ENCODE peak calls at places on chromosomes 5 and 9, in seven cellular contexts. E is osteocyte, Q is substantia nigra, H is ELF-1, Z is HT1080, D is frontal cortex, W is stomach. K is an unnamed sample.

GRCh38 chr5:7955476-7955875 is 86.5 kb downstream of the MTRR start:
- DNase-seq in Z (no peak), Q (no peak), D (no peak), H (no peak), W (no peak), E (no peak), K (no peak)

GRCh38 chr9:89532944-89533343 is 35.0 kb upstream of the SEMA4D start:
- DNase-seq in Z (no peak), Q (no peak), W (no peak), H (no peak), E (no peak), D (no peak), K (no peak)

GRCh38 chr9:21294325-21294724 is 10.8 kb downstream of the IFNA5 start:
- DNase-seq in Q (no peak), H (no peak), D (no peak), E (no peak), Z (peak; percentile 75), W (no peak), K (no peak)

GRCh38 chr5:168607946-168608345 is 28.8 kb upstream of the PANK3 start:
- DNase-seq in D (no peak), H (no peak), Q (no peak), E (no peak), Z (no peak), W (no peak), K (peak; percentile 36)

GRCh38 chr5:155402927-155403645 is 389.5 kb downstream of the KIF4B start:
- DNase-seq in W (no peak), E (no peak), D (no peak), Z (peak; percentile 35), H (peak; percentile 93), Q (no peak), K (no peak)

GRCh38 chr9:73611072-73611471 is 459.4 kb downstream of the ANXA1 start:
- DNase-seq in E (no peak), W (no peak), Q (no peak), H (no peak), Z (peak; percentile 24), D (no peak), K (no peak)

GRCh38 chr9:131605770-131606590 is 60.7 kb downstream of the PRRT1B start:
- DNase-seq in E (no peak), D (no peak), W (peak; percentile 70), H (no peak), Z (no peak), Q (no peak), K (no peak)

GRCh38 chr5:7878381-7878873 is 9.5 kb downstream of the MTRR start:
- DNase-seq in H (no peak), E (no peak), Q (no peak), W (no peak), Z (no peak), D (no peak), K (no peak)

GRCh38 chr9:38332625-38333024 is 59.9 kb upstream of the ALDH1B1 start:
- DNase-seq in E (peak; percentile 21), Q (no peak), Z (no peak), H (no peak), D (no peak), W (peak; percentile 9), K (no peak)

GRCh38 chr5:137431051-137431450 is 68.1 kb downstream of the SPOCK1 start:
- DNase-seq in Q (no peak), H (no peak), W (no peak), E (no peak), Z (no peak), D (no peak), K (no peak)

GRCh38 chr5:151617383-151617840 is 26.3 kb upstream of the FAT2 start:
- DNase-seq in Z (no peak), H (no peak), E (no peak), D (no peak), W (no peak), Q (no peak), K (no peak)

GRCh38 chr5:79853676-79854418 is 137.2 kb downstream of the MTX3 start:
- DNase-seq in Q (no peak), H (no peak), D (no peak), Z (peak; percentile 69), E (peak; percentile 66), W (no peak), K (no peak)

GRCh38 chr5:83034552-83035181 is 42.5 kb downstream of the TMEM167A start:
- DNase-seq in Q (no peak), H (no peak), W (no peak), E (no peak), D (no peak), Z (no peak), K (no peak)

GRCh38 chr9:109122726-109123621 is 3.2 kb upstream of the TMEM245 start:
- DNase-seq in W (no peak), D (no peak), E (no peak), Q (no peak), Z (no peak), H (no peak), K (no peak)

GRCh38 chr9:138023394-138024124 is 146.0 kb downstream of the CACNA1B start:
- DNase-seq in Z (no peak), D (no peak), E (peak; percentile 83), Q (no peak), H (no peak), W (peak; percentile 2), K (no peak)

GRCh38 chr9:119556129-119556875 is 187.1 kb upstream of the BRINP1 start:
- DNase-seq in E (peak; percentile 90), D (peak; percentile 6), W (peak; percentile 74), Q (peak; percentile 67), H (peak; percentile 92), Z (peak; percentile 57), K (peak; percentile 14)